ENCODE peak calls at places on chromosomes 2 and 18, in five cellular contexts. One of them, this sample, is unnamed. For H3K4me1 and H3K9me3, the result is how much of the 10 kb centered on the place peaks cover.

GRCh38 chr2:104321141-104321799 is 532.6 kb upstream of the POU3F3 start:
- DNase-seq in SJSA1: no peak
- DNase-seq in body of pancreas: no peak
- DNase-seq in GM23248: no peak
- DNase-seq in Peyer's patch: no peak
- DNase-seq in this sample: no peak

GRCh38 chr2:231332388-231332787 is 63.1 kb upstream of the B3GNT7 start:
- DNase-seq in SJSA1: no peak
- DNase-seq in body of pancreas: no peak
- DNase-seq in GM23248: no peak
- DNase-seq in Peyer's patch: no peak
- DNase-seq in this sample: no peak

GRCh38 chr18:5058768-5059539 is 138.1 kb downstream of the AKAIN1 start:
- DNase-seq in SJSA1: no peak
- DNase-seq in body of pancreas: no peak
- DNase-seq in GM23248: peak
- DNase-seq in Peyer's patch: no peak
- DNase-seq in this sample: peak

GRCh38 chr2:132374961-132375360 is 41.6 kb upstream of the GPR39 start:
- DNase-seq in SJSA1: no peak
- DNase-seq in body of pancreas: no peak
- DNase-seq in GM23248: peak
- DNase-seq in Peyer's patch: no peak
- DNase-seq in this sample: peak

GRCh38 chr18:50465211-50466153 is 90.6 kb downstream of the SKA1 start:
- DNase-seq in SJSA1: no peak
- DNase-seq in body of pancreas: no peak
- DNase-seq in GM23248: no peak
- DNase-seq in Peyer's patch: no peak
- DNase-seq in this sample: no peak

GRCh38 chr2:28356095-28356911 is 36.4 kb upstream of the FOSL2 start:
- DNase-seq in SJSA1: peak
- DNase-seq in body of pancreas: peak
- DNase-seq in GM23248: peak
- DNase-seq in Peyer's patch: peak
- DNase-seq in this sample: peak

GRCh38 chr18:31977270-31977872 is 34.4 kb upstream of the TRAPPC8 start:
- DNase-seq in SJSA1: no peak
- DNase-seq in body of pancreas: peak
- DNase-seq in GM23248: peak
- DNase-seq in Peyer's patch: no peak
- DNase-seq in this sample: no peak

GRCh38 chr2:95337829-95338228 is 40.7 kb downstream of the KCNIP3 start:
- DNase-seq in SJSA1: no peak
- DNase-seq in body of pancreas: no peak
- DNase-seq in GM23248: no peak
- DNase-seq in Peyer's patch: no peak
- DNase-seq in this sample: no peak

GRCh38 chr2:70957838-70958237 is 20.6 kb upstream of the ANKRD53 start:
- DNase-seq in SJSA1: peak
- DNase-seq in body of pancreas: no peak
- DNase-seq in GM23248: no peak
- DNase-seq in Peyer's patch: peak
- DNase-seq in this sample: no peak

GRCh38 chr2:109377976-109378375 is 235.8 kb downstream of the SEPTIN10 start:
- DNase-seq in SJSA1: peak
- DNase-seq in body of pancreas: no peak
- DNase-seq in GM23248: no peak
- DNase-seq in Peyer's patch: peak
- DNase-seq in this sample: no peak

GRCh38 chr2:233707979-233708644 is 4.6 kb upstream of the UGT1A5 start:
- DNase-seq in SJSA1: no peak
- DNase-seq in body of pancreas: no peak
- DNase-seq in GM23248: peak
- DNase-seq in Peyer's patch: no peak
- DNase-seq in this sample: no peak

GRCh38 chr2:80281083-80281482 is 23.5 kb downstream of the LRRTM1 start:
- DNase-seq in SJSA1: no peak
- DNase-seq in body of pancreas: no peak
- DNase-seq in GM23248: no peak
- DNase-seq in Peyer's patch: no peak
- DNase-seq in this sample: no peak

GRCh38 chr2:199928626-199929025 is 17.5 kb downstream of the C2orf69 start:
- DNase-seq in SJSA1: no peak
- DNase-seq in body of pancreas: no peak
- DNase-seq in GM23248: no peak
- DNase-seq in Peyer's patch: no peak
- DNase-seq in this sample: no peak

DNA sequence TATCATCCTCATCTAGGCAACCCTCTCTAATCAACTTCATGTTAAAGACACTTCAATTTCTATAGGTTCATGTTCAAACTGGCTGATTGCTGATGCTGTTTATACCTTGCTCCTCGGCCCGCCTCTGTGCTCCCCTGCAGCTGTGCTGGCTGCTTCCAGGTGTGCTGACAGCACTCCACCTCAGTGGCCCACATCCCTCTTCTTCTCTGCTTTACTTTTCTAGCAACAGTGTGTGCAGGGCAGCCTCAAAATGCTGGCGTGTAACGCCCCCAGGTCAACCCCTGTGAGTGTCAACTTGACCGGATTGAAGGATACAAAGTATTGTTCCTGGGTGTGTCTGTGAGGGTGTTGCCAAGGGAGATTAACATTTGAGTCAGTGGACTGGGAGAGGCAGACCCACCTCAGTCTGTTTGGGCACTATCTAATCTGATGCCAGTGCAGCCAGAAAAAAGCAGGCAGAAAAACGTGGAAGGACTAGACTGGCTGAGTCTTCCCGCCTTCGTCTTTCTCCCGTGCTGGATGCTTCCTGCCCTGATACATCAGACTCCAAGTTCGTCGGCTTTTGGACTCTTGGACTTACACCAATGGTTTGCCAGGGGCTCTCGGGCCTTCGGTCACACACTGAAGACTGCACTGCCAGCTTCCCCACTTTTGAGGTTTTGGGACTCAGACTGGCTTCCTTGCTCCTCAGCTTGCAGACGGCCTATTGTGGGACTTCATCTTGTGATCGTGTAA is 94.7 kb downstream of the COL6A3 start:
- DNase-seq in SJSA1: no peak
- DNase-seq in body of pancreas: no peak
- DNase-seq in GM23248: no peak
- DNase-seq in Peyer's patch: no peak
- DNase-seq in this sample: no peak
- H3K4me1 ChIP-seq in SJSA1: under half
- H3K4me1 ChIP-seq in body of pancreas: under half
- H3K4me1 ChIP-seq in GM23248: under half
- H3K4me1 ChIP-seq in Peyer's patch: under half
- H3K4me1 ChIP-seq in this sample: under half

GRCh38 chr18:71966791-71967190 is 577.4 kb downstream of the CBLN2 start:
- DNase-seq in SJSA1: no peak
- DNase-seq in body of pancreas: no peak
- DNase-seq in GM23248: no peak
- DNase-seq in Peyer's patch: no peak
- DNase-seq in this sample: no peak
- H3K9me3 ChIP-seq in SJSA1: under half
- H3K9me3 ChIP-seq in body of pancreas: under half
- H3K9me3 ChIP-seq in GM23248: under half
- H3K9me3 ChIP-seq in Peyer's patch: under half
- H3K9me3 ChIP-seq in this sample: under half

DNA sequence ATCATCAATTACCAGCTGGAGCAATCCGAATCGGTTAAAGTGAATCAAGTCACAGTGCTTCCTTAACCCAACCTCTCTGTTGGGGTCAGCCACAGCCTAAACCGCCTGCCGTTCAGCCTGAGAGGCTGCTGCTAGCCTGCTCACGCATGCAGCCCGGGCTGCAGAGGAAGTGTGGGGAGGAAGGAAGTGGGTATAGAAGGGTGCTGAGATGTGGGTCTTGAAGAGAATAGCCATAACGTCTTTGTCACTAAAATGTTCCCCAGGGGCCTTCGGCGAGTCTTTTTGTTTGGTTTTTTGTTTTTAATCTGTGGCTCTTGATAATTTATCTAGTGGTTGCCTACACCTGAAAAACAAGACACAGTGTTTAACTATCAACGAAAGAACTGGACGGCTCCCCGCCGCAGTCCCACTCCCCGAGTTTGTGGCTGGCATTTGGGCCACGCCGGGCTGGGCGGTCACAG is 496 bp upstream of the ITGA4 start:
- DNase-seq in SJSA1: peak
- DNase-seq in body of pancreas: peak
- DNase-seq in GM23248: peak
- DNase-seq in Peyer's patch: peak
- DNase-seq in this sample: peak
- H3K4me3 ChIP-seq in SJSA1: peak
- H3K4me3 ChIP-seq in body of pancreas: peak
- H3K4me3 ChIP-seq in GM23248: peak
- H3K4me3 ChIP-seq in Peyer's patch: peak
- H3K4me3 ChIP-seq in this sample: no peak

DNA sequence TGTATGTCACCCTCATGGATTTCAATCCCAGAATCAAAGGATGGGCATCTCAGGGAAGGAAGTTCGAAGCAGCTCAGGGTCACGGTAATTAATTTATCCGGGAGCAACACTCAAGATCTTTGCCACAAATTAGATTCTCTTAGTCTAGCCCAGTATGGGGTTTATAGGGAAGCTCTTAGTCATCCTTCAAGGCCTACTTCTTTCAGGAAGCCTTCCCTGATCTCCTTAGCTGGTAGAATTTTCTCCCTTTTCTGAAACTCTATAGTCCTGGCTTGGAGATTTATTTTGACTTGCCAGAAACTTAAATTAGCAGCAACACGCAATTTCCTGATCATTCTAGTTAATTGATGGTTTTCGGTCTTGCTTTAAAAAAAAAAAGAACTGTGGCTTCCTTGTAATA is 20.5 kb upstream of the GREB1 start:
- DNase-seq in SJSA1: no peak
- DNase-seq in body of pancreas: no peak
- DNase-seq in GM23248: no peak
- DNase-seq in Peyer's patch: no peak
- DNase-seq in this sample: no peak
- H3K4me1 ChIP-seq in SJSA1: under half
- H3K4me1 ChIP-seq in body of pancreas: under half
- H3K4me1 ChIP-seq in GM23248: under half
- H3K4me1 ChIP-seq in Peyer's patch: under half
- H3K4me1 ChIP-seq in this sample: under half

DNA sequence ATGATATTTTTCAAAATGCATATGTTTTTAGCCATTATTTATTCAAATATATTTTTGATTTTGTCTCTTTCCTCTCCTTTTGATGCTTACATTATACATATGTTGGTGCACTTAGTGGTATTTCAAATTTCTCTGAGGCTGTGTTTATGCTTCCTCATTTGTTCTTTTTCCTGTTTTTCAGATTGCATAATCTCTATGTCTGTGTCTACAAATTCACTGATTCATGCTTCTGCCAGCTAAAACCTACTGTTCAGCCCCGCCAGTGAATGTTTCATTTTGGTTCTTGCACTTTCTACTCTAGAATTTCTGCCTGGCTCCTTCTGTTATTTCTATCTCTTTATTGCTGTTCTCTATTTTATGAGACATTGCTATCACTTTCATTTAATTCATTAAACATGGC is 951.7 kb upstream of the CNTNAP5 start:
- DNase-seq in SJSA1: no peak
- DNase-seq in body of pancreas: no peak
- DNase-seq in GM23248: no peak
- DNase-seq in Peyer's patch: no peak
- DNase-seq in this sample: no peak
- H3K9me3 ChIP-seq in SJSA1: under half
- H3K9me3 ChIP-seq in body of pancreas: under half
- H3K9me3 ChIP-seq in GM23248: under half
- H3K9me3 ChIP-seq in Peyer's patch: under half
- H3K9me3 ChIP-seq in this sample: under half